ENCODE peak calls at places on chromosomes 6 and 20, in ten cellular contexts. S is AG10803, X is upper lobe of left lung, Y is thoracic aorta, D is left lung, C is K562, B is activated B cell treated with CpG ODN at 0.5 μM for 24 hours, I is BE2C, W is psoas muscle, K is endothelial cell of umbilical vein. N is an unnamed sample.

GRCh38 chr6:155128971-155129370 is 133.9 kb downstream of the TIAM2 start:
- DNase-seq in S (peak), X (no peak), Y (no peak), D (no peak), C (no peak), B (no peak), I (no peak), W (no peak), K (no peak), N (no peak)

GRCh38 chr6:45378324-45378926 is 691 bp upstream of the SUPT3H start:
- DNase-seq in S (no peak), X (peak), Y (no peak), D (peak), C (no peak), B (no peak), I (no peak), W (peak), K (no peak), N (no peak)

GRCh38 chr6:112216699-112217551 is 37.4 kb downstream of the LAMA4 start:
- DNase-seq in S (peak), X (no peak), Y (no peak), D (no peak), C (no peak), B (no peak), I (no peak), W (no peak), K (peak), N (no peak)

GRCh38 chr20:24987244-24987643 is 5.3 kb downstream of the APMAP start:
- DNase-seq in S (no peak), X (no peak), Y (no peak), D (no peak), C (no peak), B (no peak), I (no peak), W (no peak), K (no peak), N (peak)

GRCh38 chr6:27318973-27319372 is 6.9 kb upstream of the POM121L2 start:
- DNase-seq in S (no peak), X (no peak), Y (no peak), D (no peak), C (peak), B (no peak), I (no peak), W (no peak), K (no peak), N (no peak)

GRCh38 chr6:92922216-92922806 is 497.0 kb downstream of the EPHA7 start:
- DNase-seq in S (no peak), X (no peak), Y (no peak), D (no peak), C (no peak), B (no peak), I (no peak), W (no peak), K (no peak), N (no peak)

GRCh38 chr6:131372535-131372934 is 200.5 kb upstream of the ARG1 start:
- DNase-seq in S (peak), X (no peak), Y (no peak), D (no peak), C (no peak), B (no peak), I (no peak), W (no peak), K (no peak), N (no peak)

GRCh38 chr6:79431469-79431868 is 105.8 kb downstream of the LCA5 start:
- DNase-seq in S (no peak), X (no peak), Y (no peak), D (no peak), C (peak), B (no peak), I (no peak), W (no peak), K (no peak), N (no peak)

GRCh38 chr6:55678330-55679224 is 99.6 kb upstream of the HMGCLL1 start:
- DNase-seq in S (no peak), X (no peak), Y (no peak), D (no peak), C (no peak), B (no peak), I (no peak), W (no peak), K (no peak), N (no peak)

GRCh38 chr6:111559193-111560097 is 46.2 kb downstream of the TRAF3IP2 start:
- DNase-seq in S (peak), X (no peak), Y (no peak), D (no peak), C (no peak), B (no peak), I (peak), W (no peak), K (no peak), N (no peak)

GRCh38 chr6:140684776-140685550 is 1310.5 kb upstream of the CITED2 start:
- DNase-seq in S (no peak), X (no peak), Y (no peak), D (no peak), C (no peak), B (no peak), I (no peak), W (no peak), K (peak), N (no peak)

GRCh38 chr6:53042112-53042511 is 23.1 kb upstream of the FBXO9 start:
- DNase-seq in S (peak), X (no peak), Y (no peak), D (no peak), C (no peak), B (no peak), I (no peak), W (no peak), K (peak), N (no peak)

GRCh38 chr6:6790393-6790792 is 201.9 kb downstream of the LY86 start:
- DNase-seq in S (no peak), X (no peak), Y (no peak), D (no peak), C (no peak), B (no peak), I (no peak), W (no peak), K (no peak), N (no peak)

GRCh38 chr6:149335924-149336323 is 18.4 kb downstream of the TAB2 start:
- DNase-seq in S (peak), X (no peak), Y (no peak), D (no peak), C (no peak), B (no peak), I (no peak), W (peak), K (peak), N (no peak)

GRCh38 chr6:39812853-39813533 is 20.8 kb downstream of the DAAM2 start:
- DNase-seq in S (peak), X (no peak), Y (no peak), D (peak), C (no peak), B (no peak), I (no peak), W (no peak), K (no peak), N (no peak)

GRCh38 chr20:46331612-46332361 is 23.5 kb upstream of the CDH22 start:
- DNase-seq in S (no peak), X (peak), Y (no peak), D (no peak), C (no peak), B (no peak), I (no peak), W (no peak), K (no peak), N (no peak)
- TF ChIP-seq CTCF in S (no peak), X (no peak), Y (no peak), D (no peak), C (no peak), B (no peak), I (no peak), W (no peak), K (no peak), N (no peak)

DNA sequence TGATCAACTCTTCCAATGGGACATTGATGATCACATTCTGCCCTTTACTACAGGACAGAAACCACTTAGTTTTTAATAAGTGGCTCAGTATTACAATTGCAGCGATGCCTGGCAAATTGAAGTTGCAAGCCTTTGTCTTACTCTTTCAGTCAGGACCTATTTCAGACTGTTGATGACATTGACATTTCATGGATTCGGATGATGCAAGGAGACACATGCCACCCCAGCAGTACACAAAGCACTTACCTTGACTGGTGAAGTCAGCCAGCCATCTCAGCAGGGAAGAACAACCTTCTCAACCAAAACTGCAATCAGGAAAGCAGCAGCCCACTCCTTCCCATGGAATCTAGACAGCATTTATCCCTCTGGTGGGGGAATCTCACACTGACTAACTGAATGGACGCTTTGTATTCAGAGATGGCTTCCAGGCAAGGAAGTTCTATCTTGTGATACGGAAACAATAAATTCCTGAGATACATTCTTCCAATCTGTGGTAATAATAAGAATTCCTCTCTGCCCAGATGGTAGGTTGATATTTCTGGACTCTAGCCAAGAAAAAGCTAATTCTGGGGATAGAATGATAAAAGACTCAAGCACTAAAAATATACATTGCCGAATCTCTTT is 24.8 kb downstream of the NFYA start:
- DNase-seq in S (peak), X (no peak), Y (no peak), D (no peak), C (no peak), B (no peak), I (no peak), W (no peak), K (peak), N (no peak)
- TF ChIP-seq CTCF in S (no peak), X (no peak), Y (no peak), D (no peak), C (no peak), B (no peak), I (no peak), W (no peak), K (peak), N (no peak)

GRCh38 chr6:107976267-107976783 is 18.3 kb upstream of the SEC63 start:
- DNase-seq in S (no peak), X (no peak), Y (no peak), D (no peak), C (no peak), B (no peak), I (no peak), W (no peak), K (no peak), N (no peak)

GRCh38 chr6:107973594-107973993 is 15.6 kb upstream of the SEC63 start:
- DNase-seq in S (no peak), X (no peak), Y (no peak), D (no peak), C (no peak), B (no peak), I (no peak), W (no peak), K (no peak), N (no peak)

GRCh38 chr6:107972413-107973096 is 14.5 kb upstream of the SEC63 start:
- DNase-seq in S (no peak), X (no peak), Y (no peak), D (no peak), C (no peak), B (no peak), I (peak), W (no peak), K (no peak), N (no peak)

GRCh38 chr6:107981695-107982094 is 23.7 kb upstream of the SEC63 start:
- DNase-seq in S (no peak), X (no peak), Y (no peak), D (no peak), C (no peak), B (no peak), I (no peak), W (no peak), K (no peak), N (no peak)

GRCh38 chr6:107977283-107977682 is 19.3 kb upstream of the SEC63 start:
- DNase-seq in S (peak), X (no peak), Y (no peak), D (no peak), C (no peak), B (no peak), I (no peak), W (no peak), K (peak), N (no peak)
- TF ChIP-seq CTCF in S (peak), X (no peak), Y (no peak), D (peak), C (no peak), B (no peak), I (peak), W (peak), K (peak), N (peak)

GRCh38 chr6:71187136-71187535 is 101.5 kb upstream of the OGFRL1 start:
- DNase-seq in S (no peak), X (no peak), Y (no peak), D (no peak), C (no peak), B (no peak), I (no peak), W (no peak), K (no peak), N (no peak)

GRCh38 chr6:71194730-71195129 is 93.9 kb upstream of the OGFRL1 start:
- DNase-seq in S (peak), X (no peak), Y (no peak), D (no peak), C (no peak), B (no peak), I (no peak), W (no peak), K (no peak), N (no peak)

GRCh38 chr6:71190809-71191208 is 97.8 kb upstream of the OGFRL1 start:
- DNase-seq in S (peak), X (no peak), Y (no peak), D (no peak), C (no peak), B (no peak), I (no peak), W (no peak), K (peak), N (no peak)
- TF ChIP-seq CTCF in S (peak), X (peak), Y (no peak), D (no peak), C (no peak), B (no peak), I (peak), W (no peak), K (peak), N (peak)

DNA sequence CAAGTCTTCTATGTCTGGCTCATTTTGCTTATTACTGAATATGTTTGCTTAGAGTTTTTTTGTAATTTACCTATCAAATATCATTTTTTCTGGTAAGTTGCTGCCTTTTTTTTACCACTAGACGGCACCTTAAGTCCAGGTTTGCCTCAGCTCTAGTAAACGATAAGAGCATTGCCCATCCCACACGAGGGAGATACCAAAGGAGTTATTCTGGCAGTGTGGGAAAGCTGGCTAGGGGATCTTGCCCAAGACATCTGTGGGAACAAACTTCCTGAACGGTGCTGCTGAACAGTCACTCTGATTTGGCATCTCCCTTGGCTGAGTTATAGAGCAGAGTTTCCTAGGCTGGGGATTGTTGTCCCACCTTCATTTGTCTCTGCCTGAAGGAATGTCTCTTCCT is 306.4 kb downstream of the COL12A1 start:
- DNase-seq in S (peak), X (no peak), Y (no peak), D (no peak), C (no peak), B (no peak), I (no peak), W (no peak), K (peak), N (no peak)
- TF ChIP-seq CTCF in S (no peak), X (no peak), Y (no peak), D (no peak), C (no peak), B (no peak), I (no peak), W (no peak), K (peak), N (no peak)